ENCODE peak calls at places on chromosome 10, in five cellular contexts. K, G, E, U and P are unnamed samples.

GRCh38 chr10:90197766-90198165 is 496.4 kb downstream of the KIF20B start:
- DNase-seq in K (no peak), G (no peak), E (no peak), U (no peak), P (no peak)

GRCh38 chr10:131266936-131267813 is 44.3 kb downstream of the TCERG1L start:
- DNase-seq in K (no peak), G (no peak), E (no peak), U (no peak), P (no peak)

GRCh38 chr10:88110822-88111221 is 247.4 kb downstream of the PTEN start:
- DNase-seq in K (no peak), G (no peak), E (no peak), U (no peak), P (no peak)

GRCh38 chr10:29703276-29703675 is 68.5 kb upstream of the SVIL start:
- DNase-seq in K (no peak), G (no peak), E (no peak), U (no peak), P (no peak)

GRCh38 chr10:30736685-30737232 is 107.2 kb upstream of the LYZL2 start:
- DNase-seq in K (no peak), G (no peak), E (no peak), U (no peak), P (peak; percentile 22)

GRCh38 chr10:8726087-8726486 is 671.6 kb downstream of the GATA3 start:
- DNase-seq in K (no peak), G (no peak), E (no peak), U (no peak), P (no peak)

GRCh38 chr10:109259293-109259692 is 664.0 kb downstream of the XPNPEP1 start:
- DNase-seq in K (no peak), G (no peak), E (no peak), U (no peak), P (no peak)

GRCh38 chr10:23481351-23481961 is 42.6 kb downstream of the OTUD1 start:
- DNase-seq in K (no peak), G (no peak), E (no peak), U (no peak), P (no peak)

GRCh38 chr10:42769653-42770052 is 12.9 kb upstream of the BMS1 start:
- DNase-seq in K (no peak), G (no peak), E (no peak), U (no peak), P (peak; percentile 47)

GRCh38 chr10:80497187-80498038 is 40.3 kb upstream of the SH2D4B start:
- DNase-seq in K (no peak), G (no peak), E (no peak), U (no peak), P (no peak)

GRCh38 chr10:129161184-129161583 is 305.9 kb upstream of the MGMT start:
- DNase-seq in K (peak; percentile 42), G (no peak), E (no peak), U (no peak), P (peak; percentile 64)

GRCh38 chr10:35000936-35001335 is 89.2 kb downstream of the CUL2 start:
- DNase-seq in K (no peak), G (no peak), E (no peak), U (no peak), P (no peak)

GRCh38 chr10:95860486-95861040 is 47.2 kb upstream of the CC2D2B start:
- DNase-seq in K (no peak), G (no peak), E (no peak), U (no peak), P (no peak)

GRCh38 chr10:129916506-129916995 is 47.5 kb downstream of the EBF3 start:
- DNase-seq in K (no peak), G (no peak), E (no peak), U (no peak), P (no peak)